ENCODE peak calls at places on chromosomes 16 and 17, in seven cellular contexts. R, L, P, B, J, K and U are unnamed samples.

GRCh38 chr16:34054137-34054536 is 594.7 kb downstream of the TP53TG3F start:
- DNase-seq in J (no peak), R (no peak), K (no peak), L (no peak), P (no peak), B (no peak), U (no peak)

GRCh38 chr16:59783191-59783590 is 1049.1 kb upstream of the GOT2 start:
- DNase-seq in R (no peak), L (no peak), B (no peak), J (no peak), P (no peak), K (no peak), U (no peak)

GRCh38 chr16:49929606-49930005 is 73.7 kb upstream of the ZNF423 start:
- DNase-seq in L (no peak), J (no peak), P (no peak), K (no peak), B (no peak), R (no peak), U (no peak)

GRCh38 chr17:79808763-79809529 is 12.1 kb upstream of the CBX8 start:
- DNase-seq in R (peak), K (peak), B (peak), P (no peak), J (peak), L (no peak), U (peak)

GRCh38 chr17:40311575-40311974 is 2.6 kb downstream of the RARA start:
- DNase-seq in L (no peak), K (no peak), B (no peak), R (peak), J (no peak), P (peak), U (no peak)

GRCh38 chr17:72311004-72311403 is 190.2 kb downstream of the SOX9 start:
- DNase-seq in L (no peak), P (no peak), B (no peak), K (no peak), J (no peak), R (no peak), U (no peak)

GRCh38 chr16:57617604-57618111 is 10.8 kb upstream of the ADGRG1 start:
- DNase-seq in K (no peak), J (no peak), P (no peak), L (no peak), R (no peak), B (no peak), U (no peak)

GRCh38 chr17:40450175-40450574 is 6.9 kb downstream of the IGFBP4 start:
- DNase-seq in R (no peak), L (no peak), B (peak), P (no peak), K (peak), J (no peak), U (no peak)

GRCh38 chr16:76222853-76223252 is 54.3 kb upstream of the CNTNAP4 start:
- DNase-seq in L (no peak), K (no peak), B (no peak), P (no peak), J (no peak), R (no peak), U (no peak)

GRCh38 chr16:67723940-67724339 is 4.8 kb upstream of the GFOD2 start:
- DNase-seq in L (no peak), P (no peak), K (no peak), R (no peak), B (no peak), J (no peak), U (no peak)

GRCh38 chr16:78022347-78022746 is at the start of gene CLEC3A:
- DNase-seq in L (no peak), P (no peak), K (no peak), R (no peak), J (no peak), B (no peak), U (no peak)